ENCODE peak calls at places on chromosomes 2 and 18, in ten cellular contexts. One of them, this sample, is unnamed.
A peak's percentile ranks its signal among the peaks of the same experiment; 100 is the strongest.

GRCh38 chr18:39942702-39943101 is 2012.3 kb upstream of the PIK3C3 start:
- DNase-seq in fibroblast of lung: no peak
- DNase-seq in PC-3: no peak
- DNase-seq in neural progenitor cell: no peak
- DNase-seq in GM23248: no peak
- DNase-seq in PC-9: no peak
- DNase-seq in mammary epithelial cell: no peak
- DNase-seq in GM23338: no peak
- DNase-seq in HepG2: no peak
- DNase-seq in HCT116: no peak
- DNase-seq in this sample: no peak

GRCh38 chr2:175620035-175620434 is 382.0 kb downstream of the LNPK start:
- DNase-seq in fibroblast of lung: no peak
- DNase-seq in PC-3: no peak
- DNase-seq in neural progenitor cell: peak; percentile 46
- DNase-seq in GM23248: no peak
- DNase-seq in PC-9: no peak
- DNase-seq in mammary epithelial cell: no peak
- DNase-seq in GM23338: no peak
- DNase-seq in HepG2: no peak
- DNase-seq in HCT116: no peak
- DNase-seq in this sample: no peak

GRCh38 chr2:203972066-203972465 is 35.5 kb downstream of the ICOS start:
- DNase-seq in fibroblast of lung: no peak
- DNase-seq in PC-3: no peak
- DNase-seq in neural progenitor cell: no peak
- DNase-seq in GM23248: peak; percentile 8
- DNase-seq in PC-9: no peak
- DNase-seq in mammary epithelial cell: no peak
- DNase-seq in GM23338: no peak
- DNase-seq in HepG2: no peak
- DNase-seq in HCT116: no peak
- DNase-seq in this sample: no peak

GRCh38 chr18:36829362-36830140 is 624 bp downstream of the KIAA1328 start:
- DNase-seq in fibroblast of lung: peak; percentile 31
- DNase-seq in PC-3: peak; percentile 11
- DNase-seq in neural progenitor cell: peak; percentile 70
- DNase-seq in GM23248: peak; percentile 63
- DNase-seq in PC-9: no peak
- DNase-seq in mammary epithelial cell: no peak
- DNase-seq in GM23338: no peak
- DNase-seq in HepG2: peak; percentile 25
- DNase-seq in HCT116: no peak
- DNase-seq in this sample: no peak

GRCh38 chr2:429575-430254 is 141.8 kb upstream of the ALKAL2 start:
- DNase-seq in fibroblast of lung: no peak
- DNase-seq in PC-3: no peak
- DNase-seq in neural progenitor cell: no peak
- DNase-seq in GM23248: no peak
- DNase-seq in PC-9: no peak
- DNase-seq in mammary epithelial cell: no peak
- DNase-seq in GM23338: no peak
- DNase-seq in HepG2: no peak
- DNase-seq in HCT116: no peak
- DNase-seq in this sample: peak; percentile 23

GRCh38 chr18:58216071-58216471 is 172.0 kb downstream of the NEDD4L start:
- DNase-seq in fibroblast of lung: peak; percentile 56
- DNase-seq in PC-3: no peak
- DNase-seq in neural progenitor cell: no peak
- DNase-seq in GM23248: peak; percentile 59
- DNase-seq in PC-9: peak; percentile 23
- DNase-seq in mammary epithelial cell: peak; percentile 75
- DNase-seq in GM23338: peak; percentile 84
- DNase-seq in HepG2: no peak
- DNase-seq in HCT116: no peak
- DNase-seq in this sample: no peak

GRCh38 chr2:27737676-27738348 is 33.7 kb upstream of the MRPL33 start:
- DNase-seq in fibroblast of lung: peak; percentile 77
- DNase-seq in PC-3: no peak
- DNase-seq in neural progenitor cell: no peak
- DNase-seq in GM23248: peak; percentile 92
- DNase-seq in PC-9: no peak
- DNase-seq in mammary epithelial cell: peak; percentile 74
- DNase-seq in GM23338: no peak
- DNase-seq in HepG2: peak; percentile 85
- DNase-seq in HCT116: no peak
- DNase-seq in this sample: no peak

GRCh38 chr2:182064024-182064880 is 78.6 kb downstream of the PPP1R1C start:
- DNase-seq in fibroblast of lung: peak; percentile 18
- DNase-seq in PC-3: no peak
- DNase-seq in neural progenitor cell: no peak
- DNase-seq in GM23248: no peak
- DNase-seq in PC-9: no peak
- DNase-seq in mammary epithelial cell: no peak
- DNase-seq in GM23338: no peak
- DNase-seq in HepG2: no peak
- DNase-seq in HCT116: no peak
- DNase-seq in this sample: no peak

GRCh38 chr2:1871171-1871570 is 126.9 kb upstream of the PXDN start:
- DNase-seq in fibroblast of lung: no peak
- DNase-seq in PC-3: no peak
- DNase-seq in neural progenitor cell: no peak
- DNase-seq in GM23248: no peak
- DNase-seq in PC-9: no peak
- DNase-seq in mammary epithelial cell: no peak
- DNase-seq in GM23338: no peak
- DNase-seq in HepG2: no peak
- DNase-seq in HCT116: no peak
- DNase-seq in this sample: no peak

GRCh38 chr18:69954719-69955118 is 7.0 kb upstream of the CD226 start:
- DNase-seq in fibroblast of lung: peak; percentile 40
- DNase-seq in PC-3: no peak
- DNase-seq in neural progenitor cell: no peak
- DNase-seq in GM23248: no peak
- DNase-seq in PC-9: no peak
- DNase-seq in mammary epithelial cell: no peak
- DNase-seq in GM23338: no peak
- DNase-seq in HepG2: no peak
- DNase-seq in HCT116: no peak
- DNase-seq in this sample: no peak

GRCh38 chr18:69956037-69956436 is 8.4 kb upstream of the CD226 start:
- DNase-seq in fibroblast of lung: no peak
- DNase-seq in PC-3: no peak
- DNase-seq in neural progenitor cell: no peak
- DNase-seq in GM23248: no peak
- DNase-seq in PC-9: no peak
- DNase-seq in mammary epithelial cell: no peak
- DNase-seq in GM23338: no peak
- DNase-seq in HepG2: no peak
- DNase-seq in HCT116: no peak
- DNase-seq in this sample: no peak

GRCh38 chr18:69956655-69957054 is 9.0 kb upstream of the CD226 start:
- DNase-seq in fibroblast of lung: no peak
- DNase-seq in PC-3: no peak
- DNase-seq in neural progenitor cell: peak; percentile 6
- DNase-seq in GM23248: no peak
- DNase-seq in PC-9: no peak
- DNase-seq in mammary epithelial cell: no peak
- DNase-seq in GM23338: no peak
- DNase-seq in HepG2: no peak
- DNase-seq in HCT116: no peak
- DNase-seq in this sample: no peak

GRCh38 chr18:69958422-69958821 is 10.7 kb upstream of the CD226 start:
- DNase-seq in fibroblast of lung: no peak
- DNase-seq in PC-3: no peak
- DNase-seq in neural progenitor cell: no peak
- DNase-seq in GM23248: no peak
- DNase-seq in PC-9: no peak
- DNase-seq in mammary epithelial cell: no peak
- DNase-seq in GM23338: no peak
- DNase-seq in HepG2: no peak
- DNase-seq in HCT116: no peak
- DNase-seq in this sample: no peak

GRCh38 chr18:69957071-69957620 is 9.5 kb upstream of the CD226 start:
- DNase-seq in fibroblast of lung: no peak
- DNase-seq in PC-3: no peak
- DNase-seq in neural progenitor cell: no peak
- DNase-seq in GM23248: no peak
- DNase-seq in PC-9: no peak
- DNase-seq in mammary epithelial cell: no peak
- DNase-seq in GM23338: no peak
- DNase-seq in HepG2: no peak
- DNase-seq in HCT116: no peak
- DNase-seq in this sample: no peak
- H3K4me2 ChIP-seq in fibroblast of lung: no peak overlapping the region
- H3K4me2 ChIP-seq in PC-3: no peak overlapping the region
- H3K4me2 ChIP-seq in neural progenitor cell: no peak overlapping the region
- H3K4me2 ChIP-seq in GM23248: no peak overlapping the region
- H3K4me2 ChIP-seq in PC-9: no peak overlapping the region
- H3K4me2 ChIP-seq in mammary epithelial cell: no peak overlapping the region
- H3K4me2 ChIP-seq in GM23338: no peak overlapping the region
- H3K4me2 ChIP-seq in HepG2: no peak overlapping the region
- H3K4me2 ChIP-seq in HCT116: no peak overlapping the region
- H3K4me2 ChIP-seq in this sample: no peak overlapping the region

DNA sequence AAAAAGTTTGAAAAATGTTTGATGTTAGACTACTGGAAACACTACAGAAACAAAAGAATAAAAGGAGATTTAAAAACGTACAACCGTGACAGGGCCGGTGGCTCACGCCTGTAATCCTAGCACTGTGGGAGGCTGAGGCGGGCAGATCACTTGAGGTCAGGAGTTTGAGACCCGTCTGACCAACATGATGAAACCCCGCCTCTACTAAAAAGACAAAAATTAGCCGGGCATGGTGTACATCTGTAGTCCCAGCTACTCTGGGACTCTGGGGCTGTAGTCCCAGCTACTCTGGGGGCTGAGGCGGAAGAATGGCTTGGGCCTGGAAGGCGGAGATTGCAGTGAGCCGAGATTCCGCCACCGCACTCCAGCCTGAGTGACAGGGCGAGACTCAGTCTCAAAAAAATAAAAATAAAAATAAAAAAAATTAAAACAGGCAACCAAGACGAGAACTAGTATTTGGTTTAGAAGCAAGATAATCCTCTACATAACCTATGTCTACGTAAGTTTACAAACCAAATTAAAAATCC is 5.8 kb downstream of the SP3 start:
- DNase-seq in fibroblast of lung: no peak
- DNase-seq in PC-3: no peak
- DNase-seq in neural progenitor cell: no peak
- DNase-seq in GM23248: no peak
- DNase-seq in PC-9: no peak
- DNase-seq in mammary epithelial cell: no peak
- DNase-seq in GM23338: no peak
- DNase-seq in HepG2: no peak
- DNase-seq in HCT116: no peak
- DNase-seq in this sample: no peak
- H2AFZ ChIP-seq in fibroblast of lung: no peak overlapping the region
- H2AFZ ChIP-seq in PC-3: no peak overlapping the region
- H2AFZ ChIP-seq in neural progenitor cell: no peak overlapping the region
- H2AFZ ChIP-seq in GM23248: no peak overlapping the region
- H2AFZ ChIP-seq in PC-9: no peak overlapping the region
- H2AFZ ChIP-seq in mammary epithelial cell: no peak overlapping the region
- H2AFZ ChIP-seq in GM23338: no peak overlapping the region
- H2AFZ ChIP-seq in HepG2: no peak overlapping the region
- H2AFZ ChIP-seq in HCT116: no peak overlapping the region
- H2AFZ ChIP-seq in this sample: no peak overlapping the region

GRCh38 chr2:62566847-62567246 is 60.9 kb upstream of the TMEM17 start:
- DNase-seq in fibroblast of lung: no peak
- DNase-seq in PC-3: no peak
- DNase-seq in neural progenitor cell: no peak
- DNase-seq in GM23248: no peak
- DNase-seq in PC-9: no peak
- DNase-seq in mammary epithelial cell: no peak
- DNase-seq in GM23338: no peak
- DNase-seq in HepG2: no peak
- DNase-seq in HCT116: no peak
- DNase-seq in this sample: no peak

GRCh38 chr2:62570861-62571698 is 65.1 kb upstream of the TMEM17 start:
- DNase-seq in fibroblast of lung: peak; percentile 27
- DNase-seq in PC-3: no peak
- DNase-seq in neural progenitor cell: peak; percentile 17
- DNase-seq in GM23248: peak; percentile 49
- DNase-seq in PC-9: peak; percentile 25
- DNase-seq in mammary epithelial cell: no peak
- DNase-seq in GM23338: peak; percentile 73
- DNase-seq in HepG2: no peak
- DNase-seq in HCT116: no peak
- DNase-seq in this sample: no peak

GRCh38 chr2:62568074-62568473 is 62.1 kb upstream of the TMEM17 start:
- DNase-seq in fibroblast of lung: peak; percentile 11
- DNase-seq in PC-3: no peak
- DNase-seq in neural progenitor cell: no peak
- DNase-seq in GM23248: no peak
- DNase-seq in PC-9: no peak
- DNase-seq in mammary epithelial cell: no peak
- DNase-seq in GM23338: no peak
- DNase-seq in HepG2: no peak
- DNase-seq in HCT116: no peak
- DNase-seq in this sample: no peak

GRCh38 chr2:62569907-62570793 is 64.2 kb upstream of the TMEM17 start:
- DNase-seq in fibroblast of lung: no peak
- DNase-seq in PC-3: no peak
- DNase-seq in neural progenitor cell: peak; percentile 24
- DNase-seq in GM23248: no peak
- DNase-seq in PC-9: no peak
- DNase-seq in mammary epithelial cell: no peak
- DNase-seq in GM23338: peak; percentile 54
- DNase-seq in HepG2: peak; percentile 100
- DNase-seq in HCT116: peak; percentile 49
- DNase-seq in this sample: no peak

GRCh38 chr2:62568983-62569837 is 63.2 kb upstream of the TMEM17 start:
- DNase-seq in fibroblast of lung: peak; percentile 32
- DNase-seq in PC-3: peak; percentile 17
- DNase-seq in neural progenitor cell: no peak
- DNase-seq in GM23248: no peak
- DNase-seq in PC-9: no peak
- DNase-seq in mammary epithelial cell: peak; percentile 56
- DNase-seq in GM23338: no peak
- DNase-seq in HepG2: peak; percentile 87
- DNase-seq in HCT116: no peak
- DNase-seq in this sample: no peak
- H3K4me2 ChIP-seq in fibroblast of lung: no peak overlapping the region
- H3K4me2 ChIP-seq in PC-3: no peak overlapping the region
- H3K4me2 ChIP-seq in neural progenitor cell: no peak overlapping the region
- H3K4me2 ChIP-seq in GM23248: no peak overlapping the region
- H3K4me2 ChIP-seq in PC-9: peak overlapping the region; percentile 11
- H3K4me2 ChIP-seq in mammary epithelial cell: no peak overlapping the region
- H3K4me2 ChIP-seq in GM23338: no peak overlapping the region
- H3K4me2 ChIP-seq in HepG2: peak overlapping the region; percentile 79
- H3K4me2 ChIP-seq in HCT116: peak overlapping the region; percentile 60
- H3K4me2 ChIP-seq in this sample: no peak overlapping the region

DNA sequence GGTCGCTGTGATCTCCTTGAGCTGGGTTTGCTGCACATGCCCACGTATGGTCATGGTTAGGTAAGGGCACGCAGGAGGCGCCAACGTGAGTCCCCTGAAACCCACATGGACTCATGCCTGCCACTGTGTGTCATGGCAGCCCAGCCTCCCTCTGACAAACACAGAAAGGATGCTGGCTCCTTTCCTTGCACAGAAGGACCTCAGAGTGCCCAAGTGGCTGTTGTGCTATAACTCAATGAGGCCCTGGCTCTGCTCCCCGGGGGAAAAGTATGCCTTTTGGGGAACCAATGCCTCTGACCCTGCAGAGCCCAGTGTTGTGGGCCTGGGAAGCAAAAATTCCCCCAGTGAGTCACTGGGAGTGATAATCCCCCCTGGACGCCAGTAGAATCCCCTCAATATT is 233.9 kb downstream of the VAPA start:
- DNase-seq in fibroblast of lung: no peak
- DNase-seq in PC-3: no peak
- DNase-seq in neural progenitor cell: no peak
- DNase-seq in GM23248: no peak
- DNase-seq in PC-9: no peak
- DNase-seq in mammary epithelial cell: no peak
- DNase-seq in GM23338: no peak
- DNase-seq in HepG2: no peak
- DNase-seq in HCT116: no peak
- DNase-seq in this sample: no peak
- H2AFZ ChIP-seq in fibroblast of lung: no peak overlapping the region
- H2AFZ ChIP-seq in PC-3: no peak overlapping the region
- H2AFZ ChIP-seq in neural progenitor cell: no peak overlapping the region
- H2AFZ ChIP-seq in GM23248: no peak overlapping the region
- H2AFZ ChIP-seq in PC-9: no peak overlapping the region
- H2AFZ ChIP-seq in mammary epithelial cell: no peak overlapping the region
- H2AFZ ChIP-seq in GM23338: no peak overlapping the region
- H2AFZ ChIP-seq in HepG2: no peak overlapping the region
- H2AFZ ChIP-seq in HCT116: no peak overlapping the region
- H2AFZ ChIP-seq in this sample: no peak overlapping the region

This sample was measured in OCI-LY7.